ENCODE peak calls at places on chromosomes 13 and 19, in ten cellular contexts. One of them, this sample, is unnamed.

GRCh38 chr13:105908581-105908980 is 626.9 kb downstream of the EFNB2 start:
- DNase-seq in breast epithelium: no peak
- DNase-seq in uterus: no peak
- DNase-seq in HCT116: no peak
- DNase-seq in brain microvascular endothelial cell: peak
- DNase-seq in dorsolateral prefrontal cortex: no peak
- DNase-seq in CD8-positive, alpha-beta T cell: no peak
- DNase-seq in heart right ventricle: no peak
- DNase-seq in fibroblast of mammary gland: no peak
- DNase-seq in psoas muscle: no peak
- DNase-seq in this sample: no peak

GRCh38 chr13:27359203-27359821 is 65.1 kb upstream of the GTF3A start:
- DNase-seq in breast epithelium: peak
- DNase-seq in uterus: peak
- DNase-seq in HCT116: peak
- DNase-seq in brain microvascular endothelial cell: peak
- DNase-seq in dorsolateral prefrontal cortex: peak
- DNase-seq in CD8-positive, alpha-beta T cell: peak
- DNase-seq in heart right ventricle: peak
- DNase-seq in fibroblast of mammary gland: peak
- DNase-seq in psoas muscle: peak
- DNase-seq in this sample: peak

GRCh38 chr13:83825676-83826075 is 56.6 kb downstream of the SLITRK1 start:
- DNase-seq in breast epithelium: no peak
- DNase-seq in uterus: no peak
- DNase-seq in HCT116: no peak
- DNase-seq in brain microvascular endothelial cell: no peak
- DNase-seq in dorsolateral prefrontal cortex: no peak
- DNase-seq in CD8-positive, alpha-beta T cell: no peak
- DNase-seq in heart right ventricle: no peak
- DNase-seq in fibroblast of mammary gland: no peak
- DNase-seq in psoas muscle: no peak
- DNase-seq in this sample: no peak

GRCh38 chr19:47714339-47714738 is 1.1 kb downstream of the EHD2 start:
- DNase-seq in breast epithelium: no peak
- DNase-seq in uterus: no peak
- DNase-seq in HCT116: no peak
- DNase-seq in brain microvascular endothelial cell: no peak
- DNase-seq in dorsolateral prefrontal cortex: no peak
- DNase-seq in CD8-positive, alpha-beta T cell: no peak
- DNase-seq in heart right ventricle: no peak
- DNase-seq in fibroblast of mammary gland: peak
- DNase-seq in psoas muscle: no peak
- DNase-seq in this sample: no peak

GRCh38 chr19:47765522-47766358 is 12.8 kb upstream of the SELENOW start:
- DNase-seq in breast epithelium: no peak
- DNase-seq in uterus: peak
- DNase-seq in HCT116: no peak
- DNase-seq in brain microvascular endothelial cell: no peak
- DNase-seq in dorsolateral prefrontal cortex: peak
- DNase-seq in CD8-positive, alpha-beta T cell: no peak
- DNase-seq in heart right ventricle: peak
- DNase-seq in fibroblast of mammary gland: peak
- DNase-seq in psoas muscle: peak
- DNase-seq in this sample: no peak

GRCh38 chr13:26529441-26529840 is 28.0 kb upstream of the WASF3 start:
- DNase-seq in breast epithelium: no peak
- DNase-seq in uterus: no peak
- DNase-seq in HCT116: no peak
- DNase-seq in brain microvascular endothelial cell: peak
- DNase-seq in dorsolateral prefrontal cortex: no peak
- DNase-seq in CD8-positive, alpha-beta T cell: no peak
- DNase-seq in heart right ventricle: peak
- DNase-seq in fibroblast of mammary gland: peak
- DNase-seq in psoas muscle: peak
- DNase-seq in this sample: no peak

GRCh38 chr19:33293255-33294057 is 8.9 kb downstream of the CEBPA start:
- DNase-seq in breast epithelium: no peak
- DNase-seq in uterus: peak
- DNase-seq in HCT116: no peak
- DNase-seq in brain microvascular endothelial cell: peak
- DNase-seq in dorsolateral prefrontal cortex: no peak
- DNase-seq in CD8-positive, alpha-beta T cell: no peak
- DNase-seq in heart right ventricle: no peak
- DNase-seq in fibroblast of mammary gland: peak
- DNase-seq in psoas muscle: peak
- DNase-seq in this sample: no peak

GRCh38 chr19:10760268-10760944 is 42.5 kb downstream of the DNM2 start:
- DNase-seq in breast epithelium: no peak
- DNase-seq in uterus: no peak
- DNase-seq in HCT116: peak
- DNase-seq in brain microvascular endothelial cell: no peak
- DNase-seq in dorsolateral prefrontal cortex: no peak
- DNase-seq in CD8-positive, alpha-beta T cell: peak
- DNase-seq in heart right ventricle: no peak
- DNase-seq in fibroblast of mammary gland: peak
- DNase-seq in psoas muscle: no peak
- DNase-seq in this sample: no peak

GRCh38 chr19:37551123-37551993 is 43.2 kb downstream of the ZNF571 start:
- DNase-seq in breast epithelium: no peak
- DNase-seq in uterus: no peak
- DNase-seq in HCT116: no peak
- DNase-seq in brain microvascular endothelial cell: peak
- DNase-seq in dorsolateral prefrontal cortex: no peak
- DNase-seq in CD8-positive, alpha-beta T cell: peak
- DNase-seq in heart right ventricle: peak
- DNase-seq in fibroblast of mammary gland: peak
- DNase-seq in psoas muscle: no peak
- DNase-seq in this sample: no peak

GRCh38 chr13:105144936-105145335 is 1390.5 kb downstream of the EFNB2 start:
- DNase-seq in breast epithelium: no peak
- DNase-seq in uterus: no peak
- DNase-seq in HCT116: no peak
- DNase-seq in brain microvascular endothelial cell: no peak
- DNase-seq in dorsolateral prefrontal cortex: no peak
- DNase-seq in CD8-positive, alpha-beta T cell: no peak
- DNase-seq in heart right ventricle: no peak
- DNase-seq in fibroblast of mammary gland: no peak
- DNase-seq in psoas muscle: no peak
- DNase-seq in this sample: no peak

GRCh38 chr13:73307481-73307880 is 248.7 kb downstream of the KLF5 start:
- DNase-seq in breast epithelium: no peak
- DNase-seq in uterus: no peak
- DNase-seq in HCT116: no peak
- DNase-seq in brain microvascular endothelial cell: no peak
- DNase-seq in dorsolateral prefrontal cortex: no peak
- DNase-seq in CD8-positive, alpha-beta T cell: no peak
- DNase-seq in heart right ventricle: no peak
- DNase-seq in fibroblast of mammary gland: no peak
- DNase-seq in psoas muscle: no peak
- DNase-seq in this sample: no peak

GRCh38 chr19:18010149-18010548 is 2.2 kb downstream of the ARRDC2 start:
- DNase-seq in breast epithelium: no peak
- DNase-seq in uterus: no peak
- DNase-seq in HCT116: no peak
- DNase-seq in brain microvascular endothelial cell: no peak
- DNase-seq in dorsolateral prefrontal cortex: no peak
- DNase-seq in CD8-positive, alpha-beta T cell: no peak
- DNase-seq in heart right ventricle: no peak
- DNase-seq in fibroblast of mammary gland: no peak
- DNase-seq in psoas muscle: no peak
- DNase-seq in this sample: no peak
- H3K4me3 ChIP-seq in breast epithelium: peak
- H3K4me3 ChIP-seq in uterus: no peak
- H3K4me3 ChIP-seq in HCT116: no peak
- H3K4me3 ChIP-seq in brain microvascular endothelial cell: no peak
- H3K4me3 ChIP-seq in dorsolateral prefrontal cortex: peak
- H3K4me3 ChIP-seq in CD8-positive, alpha-beta T cell: no peak
- H3K4me3 ChIP-seq in heart right ventricle: peak
- H3K4me3 ChIP-seq in fibroblast of mammary gland: no peak
- H3K4me3 ChIP-seq in psoas muscle: peak
- H3K4me3 ChIP-seq in this sample: peak

GRCh38 chr19:3530389-3530788 is 8.6 kb upstream of the TEKTIP1 start:
- DNase-seq in breast epithelium: no peak
- DNase-seq in uterus: no peak
- DNase-seq in HCT116: no peak
- DNase-seq in brain microvascular endothelial cell: no peak
- DNase-seq in dorsolateral prefrontal cortex: no peak
- DNase-seq in CD8-positive, alpha-beta T cell: no peak
- DNase-seq in heart right ventricle: no peak
- DNase-seq in fibroblast of mammary gland: no peak
- DNase-seq in psoas muscle: no peak
- DNase-seq in this sample: no peak

GRCh38 chr19:3532154-3533019 is 6.6 kb upstream of the TEKTIP1 start:
- DNase-seq in breast epithelium: no peak
- DNase-seq in uterus: no peak
- DNase-seq in HCT116: no peak
- DNase-seq in brain microvascular endothelial cell: no peak
- DNase-seq in dorsolateral prefrontal cortex: no peak
- DNase-seq in CD8-positive, alpha-beta T cell: no peak
- DNase-seq in heart right ventricle: no peak
- DNase-seq in fibroblast of mammary gland: no peak
- DNase-seq in psoas muscle: no peak
- DNase-seq in this sample: no peak

GRCh38 chr19:3533563-3534216 is 5.3 kb upstream of the TEKTIP1 start:
- DNase-seq in breast epithelium: no peak
- DNase-seq in uterus: no peak
- DNase-seq in HCT116: no peak
- DNase-seq in brain microvascular endothelial cell: no peak
- DNase-seq in dorsolateral prefrontal cortex: no peak
- DNase-seq in CD8-positive, alpha-beta T cell: no peak
- DNase-seq in heart right ventricle: no peak
- DNase-seq in fibroblast of mammary gland: no peak
- DNase-seq in psoas muscle: no peak
- DNase-seq in this sample: no peak

GRCh38 chr19:3533020-3533408 is 6.0 kb upstream of the TEKTIP1 start:
- DNase-seq in breast epithelium: no peak
- DNase-seq in uterus: no peak
- DNase-seq in HCT116: no peak
- DNase-seq in brain microvascular endothelial cell: no peak
- DNase-seq in dorsolateral prefrontal cortex: no peak
- DNase-seq in CD8-positive, alpha-beta T cell: no peak
- DNase-seq in heart right ventricle: no peak
- DNase-seq in fibroblast of mammary gland: no peak
- DNase-seq in psoas muscle: no peak
- DNase-seq in this sample: no peak

DNA sequence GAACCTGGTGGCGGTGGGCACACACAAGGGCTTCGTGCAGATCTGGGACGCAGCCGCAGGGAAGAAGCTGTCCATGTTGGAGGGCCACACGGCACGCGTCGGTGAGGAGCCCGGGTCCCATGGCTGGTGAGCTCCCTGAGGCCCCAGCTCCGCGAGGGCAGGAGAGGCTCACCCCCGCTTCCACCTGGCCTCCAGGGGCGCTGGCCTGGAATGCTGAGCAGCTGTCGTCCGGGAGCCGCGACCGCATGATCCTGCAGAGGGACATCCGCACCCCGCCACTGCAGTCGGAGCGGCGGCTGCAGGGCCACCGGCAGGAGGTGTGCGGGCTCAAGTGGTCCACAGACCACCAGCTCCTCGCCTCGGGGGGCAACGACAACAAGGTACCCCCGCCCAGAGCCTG is 7.3 kb upstream of the TEKTIP1 start:
- DNase-seq in breast epithelium: no peak
- DNase-seq in uterus: no peak
- DNase-seq in HCT116: no peak
- DNase-seq in brain microvascular endothelial cell: no peak
- DNase-seq in dorsolateral prefrontal cortex: no peak
- DNase-seq in CD8-positive, alpha-beta T cell: no peak
- DNase-seq in heart right ventricle: no peak
- DNase-seq in fibroblast of mammary gland: no peak
- DNase-seq in psoas muscle: no peak
- DNase-seq in this sample: no peak
- H3K4me3 ChIP-seq in breast epithelium: no peak
- H3K4me3 ChIP-seq in uterus: no peak
- H3K4me3 ChIP-seq in HCT116: no peak
- H3K4me3 ChIP-seq in brain microvascular endothelial cell: no peak
- H3K4me3 ChIP-seq in dorsolateral prefrontal cortex: no peak
- H3K4me3 ChIP-seq in CD8-positive, alpha-beta T cell: no peak
- H3K4me3 ChIP-seq in heart right ventricle: no peak
- H3K4me3 ChIP-seq in fibroblast of mammary gland: no peak
- H3K4me3 ChIP-seq in psoas muscle: no peak
- H3K4me3 ChIP-seq in this sample: no peak

DNA sequence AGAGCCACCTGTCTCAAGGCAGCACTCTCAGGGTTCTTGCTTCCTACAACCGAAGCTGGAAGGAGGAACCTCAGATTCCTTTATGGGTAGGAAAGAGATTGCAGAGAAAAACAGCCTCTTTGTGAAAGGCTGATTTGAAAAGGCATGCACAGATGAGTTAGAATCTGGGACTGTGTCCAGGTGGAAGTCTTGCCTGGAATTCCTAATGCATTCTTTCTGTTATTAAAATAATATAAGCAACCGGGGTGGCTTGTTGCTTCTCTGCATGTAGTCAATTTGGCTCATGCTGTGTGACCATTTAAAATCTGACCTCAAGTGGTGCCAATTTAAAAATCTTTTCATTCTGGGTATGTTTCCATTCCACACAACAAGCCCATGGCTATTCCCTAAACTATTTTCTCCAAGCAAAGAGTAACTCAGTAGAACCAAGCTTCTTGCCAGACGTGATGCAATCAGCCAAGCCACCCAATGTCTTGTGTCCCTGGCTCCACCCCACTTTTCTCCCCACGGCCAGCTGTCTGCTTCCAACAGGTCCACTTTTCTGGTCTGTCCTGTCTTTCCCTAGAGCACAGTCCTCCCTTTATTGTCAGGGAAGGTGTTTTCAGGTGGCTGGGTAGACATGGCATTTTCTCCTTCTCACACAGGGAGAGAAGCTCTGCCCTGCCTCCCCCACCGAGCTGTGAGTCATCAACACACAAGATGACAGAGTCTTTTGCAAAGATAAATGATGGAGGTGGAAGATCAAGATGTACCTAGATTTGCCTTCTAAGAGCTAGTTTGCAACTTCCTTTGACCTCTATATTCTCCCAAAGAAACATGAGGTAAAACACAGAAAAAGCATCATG is 394.3 kb downstream of the FOXO1 start:
- DNase-seq in breast epithelium: peak
- DNase-seq in uterus: peak
- DNase-seq in HCT116: no peak
- DNase-seq in brain microvascular endothelial cell: peak
- DNase-seq in dorsolateral prefrontal cortex: peak
- DNase-seq in CD8-positive, alpha-beta T cell: peak
- DNase-seq in heart right ventricle: peak
- DNase-seq in fibroblast of mammary gland: peak
- DNase-seq in psoas muscle: peak
- DNase-seq in this sample: peak
- H3K4me3 ChIP-seq in breast epithelium: peak
- H3K4me3 ChIP-seq in uterus: no peak
- H3K4me3 ChIP-seq in HCT116: no peak
- H3K4me3 ChIP-seq in brain microvascular endothelial cell: no peak
- H3K4me3 ChIP-seq in dorsolateral prefrontal cortex: no peak
- H3K4me3 ChIP-seq in CD8-positive, alpha-beta T cell: no peak
- H3K4me3 ChIP-seq in heart right ventricle: no peak
- H3K4me3 ChIP-seq in fibroblast of mammary gland: no peak
- H3K4me3 ChIP-seq in psoas muscle: no peak
- H3K4me3 ChIP-seq in this sample: no peak

DNA sequence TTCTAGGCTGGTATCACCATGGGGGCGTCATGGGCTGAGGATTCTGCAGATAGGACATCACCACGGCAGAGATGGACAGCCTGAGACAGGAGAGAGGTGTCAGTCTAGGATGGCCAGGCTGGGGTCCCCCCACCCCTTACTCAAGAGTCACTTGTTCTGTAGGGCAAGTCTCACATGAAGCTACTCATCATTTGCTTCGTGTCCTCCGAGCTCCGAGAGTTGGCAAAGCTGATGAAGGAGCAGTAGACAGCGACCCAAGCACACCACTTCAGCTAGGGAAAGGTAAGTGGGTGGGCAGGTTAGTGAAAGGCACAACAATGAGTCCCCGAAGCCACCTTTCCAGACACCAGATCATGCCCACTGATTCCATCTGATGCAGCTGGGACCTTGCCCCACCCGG is 1.7 kb downstream of the WDR83 start:
- DNase-seq in breast epithelium: no peak
- DNase-seq in uterus: no peak
- DNase-seq in HCT116: no peak
- DNase-seq in brain microvascular endothelial cell: no peak
- DNase-seq in dorsolateral prefrontal cortex: no peak
- DNase-seq in CD8-positive, alpha-beta T cell: no peak
- DNase-seq in heart right ventricle: no peak
- DNase-seq in fibroblast of mammary gland: no peak
- DNase-seq in psoas muscle: no peak
- DNase-seq in this sample: no peak
- H3K4me3 ChIP-seq in breast epithelium: peak
- H3K4me3 ChIP-seq in uterus: peak
- H3K4me3 ChIP-seq in HCT116: peak
- H3K4me3 ChIP-seq in brain microvascular endothelial cell: peak
- H3K4me3 ChIP-seq in dorsolateral prefrontal cortex: peak
- H3K4me3 ChIP-seq in CD8-positive, alpha-beta T cell: peak
- H3K4me3 ChIP-seq in heart right ventricle: peak
- H3K4me3 ChIP-seq in fibroblast of mammary gland: peak
- H3K4me3 ChIP-seq in psoas muscle: peak
- H3K4me3 ChIP-seq in this sample: peak